ENCODE peak calls at places on chromosome 6, in four cellular contexts. R is tibial artery, W is GM12864, N is brain microvascular endothelial cell. A is an unnamed sample.

GRCh38 chr6:46932526-46932925 is 10.8 kb upstream of the ADGRF5 start:
- DNase-seq in R (no peak), W (no peak), N (peak), A (no peak)

GRCh38 chr6:5025911-5026819 is 22.3 kb upstream of the RPP40 start:
- DNase-seq in R (peak), W (no peak), N (peak), A (no peak)

GRCh38 chr6:134908906-134909516 is 40.9 kb downstream of the ALDH8A1 start:
- DNase-seq in R (peak), W (no peak), N (peak), A (no peak)

GRCh38 chr6:111483736-111484654 is 977 bp upstream of the REV3L start:
- DNase-seq in R (peak), W (peak), N (peak), A (peak)

GRCh38 chr6:108902389-108902792 is 54.2 kb downstream of the ARMC2 start:
- DNase-seq in R (no peak), W (no peak), N (no peak), A (no peak)

GRCh38 chr6:106525111-106525884 is 104.0 kb downstream of the RTN4IP1 start:
- DNase-seq in R (no peak), W (peak), N (no peak), A (peak)

GRCh38 chr6:153976921-153977693 is 61.9 kb upstream of the OPRM1 start:
- DNase-seq in R (no peak), W (no peak), N (peak), A (peak)

GRCh38 chr6:159981591-159982245 is 12.8 kb downstream of the IGF2R start:
- DNase-seq in R (no peak), W (peak), N (peak), A (peak)

GRCh38 chr6:51266569-51266968 is 447.9 kb downstream of the TFAP2B start:
- DNase-seq in R (no peak), W (no peak), N (no peak), A (no peak)